ENCODE peak calls at places on chromosomes 11 and 22, in four cellular contexts. P is Peyer's patch, L is upper lobe of left lung, D is transverse colon. E is an unnamed sample.
A peak's percentile ranks its signal among the peaks of the same experiment; 100 is the strongest.

GRCh38 chr11:12599408-12600143 is 74.6 kb upstream of the TEAD1 start:
- DNase-seq in P (no peak), L (peak; percentile 94), D (peak; percentile 24), E (peak; percentile 36)

GRCh38 chr11:73637012-73637411 is 9.4 kb upstream of the PLEKHB1 start:
- DNase-seq in P (no peak), D (no peak), L (no peak), E (no peak)

GRCh38 chr11:70026726-70027125 is 51.4 kb upstream of the ANO1 start:
- DNase-seq in D (no peak), L (no peak), P (no peak), E (no peak)

GRCh38 chr11:37343279-37343678 is 745.2 kb upstream of the RAG2 start:
- DNase-seq in L (no peak), P (no peak), D (no peak), E (no peak)

GRCh38 chr11:130145975-130146776 is 13.4 kb upstream of the ST14 start:
- DNase-seq in P (no peak), D (peak; percentile 88), L (peak; percentile 92), E (no peak)

GRCh38 chr22:17366830-17367229 is 2.4 kb upstream of the CECR2 start:
- DNase-seq in P (peak; percentile 25), L (no peak), D (peak; percentile 17), E (peak; percentile 63)

GRCh38 chr11:105802390-105802789 is 192.5 kb downstream of the GRIA4 start:
- DNase-seq in P (no peak), L (no peak), D (no peak), E (no peak)

GRCh38 chr11:101620026-101620425 is 36.2 kb upstream of the TRPC6 start:
- DNase-seq in L (no peak), P (no peak), D (no peak), E (no peak)

GRCh38 chr22:40982482-40983385 is 31.6 kb downstream of the RBX1 start:
- DNase-seq in L (no peak), P (peak; percentile 61), D (no peak), E (no peak)

GRCh38 chr22:49833340-49834007 is 5.8 kb upstream of the BRD1 start:
- DNase-seq in L (peak; percentile 89), D (no peak), P (no peak), E (no peak)

GRCh38 chr11:121321614-121322243 is 29.2 kb downstream of the SC5D start:
- DNase-seq in D (peak; percentile 49), L (peak; percentile 37), P (peak; percentile 18), E (no peak)

GRCh38 chr22:27843441-27843840 is 41.9 kb upstream of the MN1 start:
- DNase-seq in D (no peak), L (peak; percentile 17), P (peak; percentile 5), E (no peak)

GRCh38 chr11:130165601-130166456 is 6.2 kb downstream of the ST14 start:
- DNase-seq in P (peak; percentile 66), L (peak; percentile 66), D (peak; percentile 56), E (no peak)

GRCh38 chr22:41308544-41308947 is 7.2 kb downstream of the ZC3H7B start:
- DNase-seq in D (peak; percentile 40), L (no peak), P (no peak), E (peak; percentile 8)

GRCh38 chr11:118622376-118623290 is 15.2 kb downstream of the PHLDB1 start:
- DNase-seq in D (no peak), L (peak; percentile 82), P (no peak), E (peak; percentile 93)

GRCh38 chr22:40757071-40757470 is 62.1 kb downstream of the SLC25A17 start:
- DNase-seq in D (no peak), L (no peak), P (no peak), E (no peak)

GRCh38 chr22:37848587-37849088 is 581 bp upstream of the EIF3L start:
- DNase-seq in P (no peak), L (no peak), D (no peak), E (no peak)

GRCh38 chr11:24312464-24313238 is 184.2 kb upstream of the LUZP2 start:
- DNase-seq in L (no peak), D (no peak), P (no peak), E (no peak)

GRCh38 chr22:36922752-36923457 is 9.5 kb downstream of the CSF2RB start:
- DNase-seq in L (no peak), D (no peak), P (no peak), E (no peak)

GRCh38 chr11:64523456-64524187 is 67.4 kb upstream of the SLC22A12 start:
- DNase-seq in D (no peak), P (no peak), L (no peak), E (no peak)

GRCh38 chr11:35946766-35947165 is 2.9 kb downstream of the LDLRAD3 start:
- DNase-seq in P (no peak), L (no peak), D (no peak), E (no peak)

GRCh38 chr22:41799486-41800347 is 762 bp upstream of the CCDC134 start:
- DNase-seq in P (no peak), D (peak; percentile 29), L (peak; percentile 28), E (peak; percentile 48)

GRCh38 chr22:30822216-30823014 is 127.7 kb downstream of the OSBP2 start:
- DNase-seq in D (no peak), L (no peak), P (no peak), E (no peak)

GRCh38 chr11:118277312-118277711 is 13.2 kb upstream of the MPZL2 start:
- DNase-seq in P (no peak), D (no peak), L (peak; percentile 54), E (no peak)

GRCh38 chr22:41911292-41911611 is 3.6 kb downstream of the SHISA8 start:
- DNase-seq in L (no peak), D (no peak), P (no peak), E (no peak)

GRCh38 chr22:32830473-32830872 is 29.0 kb downstream of the TIMP3 start:
- DNase-seq in P (no peak), D (no peak), L (peak; percentile 47), E (no peak)

GRCh38 chr11:32893947-32894827 is 1.6 kb downstream of the QSER1 start:
- DNase-seq in D (peak; percentile 41), L (peak; percentile 61), P (no peak), E (no peak)

GRCh38 chr11:19116315-19116970 is 525 bp upstream of the ZDHHC13 start:
- DNase-seq in P (peak; percentile 15), D (no peak), L (no peak), E (no peak)

GRCh38 chr11:61912991-61913698 is 4.2 kb downstream of the RAB3IL1 start:
- DNase-seq in D (no peak), L (peak; percentile 19), P (no peak), E (peak; percentile 8)

GRCh38 chr11:120119121-120119520 is 18.8 kb downstream of the TRIM29 start:
- DNase-seq in L (no peak), D (no peak), P (no peak), E (no peak)

GRCh38 chr11:120117991-120118390 is 19.9 kb downstream of the TRIM29 start:
- DNase-seq in P (no peak), L (no peak), D (no peak), E (no peak)

GRCh38 chr11:120112174-120112796 is 25.6 kb downstream of the TRIM29 start:
- DNase-seq in P (no peak), D (no peak), L (no peak), E (no peak)

GRCh38 chr11:120116966-120117365 is 20.9 kb downstream of the TRIM29 start:
- DNase-seq in P (no peak), D (no peak), L (no peak), E (no peak)

DNA sequence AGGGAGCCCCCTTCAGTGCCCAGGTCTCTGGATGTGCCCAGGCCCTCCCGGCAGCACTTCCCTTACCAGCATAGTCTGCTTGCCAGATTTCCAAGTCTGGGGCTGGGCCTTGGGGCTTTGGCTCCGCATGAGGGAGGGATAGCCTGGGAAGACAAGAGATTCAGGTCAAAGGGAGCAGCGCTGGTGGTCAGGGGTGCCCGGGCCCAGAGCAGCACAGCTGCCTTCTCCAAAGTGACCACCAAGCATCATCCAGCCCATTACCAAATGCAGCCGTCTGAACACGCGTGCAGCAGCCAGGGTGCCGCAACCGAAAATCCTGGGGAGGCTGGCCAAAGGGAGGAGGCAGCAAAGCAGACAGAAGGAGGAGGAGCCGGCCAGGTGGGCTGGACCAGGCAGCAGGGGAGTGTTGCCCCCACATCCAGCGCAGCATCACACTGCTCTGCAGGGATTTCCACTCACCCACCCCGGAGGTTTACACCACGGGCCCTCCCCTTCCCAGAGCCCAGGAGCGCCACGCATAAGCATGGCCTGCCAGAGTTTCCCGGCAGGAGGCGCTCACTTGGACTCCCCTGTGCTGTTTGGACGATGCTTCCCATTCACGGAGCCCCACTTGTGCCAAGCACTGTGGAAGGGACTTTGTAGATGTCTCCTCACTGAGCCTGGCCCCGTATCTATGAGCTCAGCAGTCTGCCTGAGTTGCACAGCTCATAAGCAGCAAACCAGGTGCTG is 22.5 kb downstream of the TRIM29 start:
- DNase-seq in D (no peak), P (no peak), L (no peak), E (no peak)
- H3K27me3 ChIP-seq in D (no peaks in the 10 kb centered on the region), P (no peaks in the 10 kb centered on the region), L (no peaks in the 10 kb centered on the region), E (no peaks in the 10 kb centered on the region)

GRCh38 chr11:98068251-98068650 is 952.5 kb upstream of the CNTN5 start:
- DNase-seq in D (no peak), P (no peak), L (no peak), E (no peak)
- TF ChIP-seq POLR2A in D (no peak), P (no peak), L (no peak), E (no peak)

DNA sequence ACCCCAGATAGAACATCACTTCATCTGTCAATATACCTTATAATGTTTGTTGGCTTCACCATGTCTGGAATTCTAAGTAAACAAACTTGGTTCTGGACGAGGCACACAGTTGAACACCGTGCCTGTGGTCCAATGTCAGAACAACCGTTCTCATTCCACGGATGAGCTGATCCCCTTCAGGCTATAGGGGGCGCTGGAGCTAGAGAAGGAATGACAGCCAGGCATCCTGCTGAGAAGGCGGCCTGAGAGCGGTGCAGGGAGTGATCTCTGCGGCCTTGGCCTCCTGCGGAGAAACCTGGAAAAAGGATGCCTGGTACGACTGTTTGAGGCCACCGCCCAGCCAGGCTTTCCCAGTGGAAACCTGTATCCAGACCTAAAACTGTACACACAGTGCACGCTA is 48.7 kb downstream of the FDX1 start:
- DNase-seq in P (no peak), D (no peak), L (no peak), E (no peak)
- TF ChIP-seq CTCF in P (no peak), D (no peak), L (no peak), E (no peak)

DNA sequence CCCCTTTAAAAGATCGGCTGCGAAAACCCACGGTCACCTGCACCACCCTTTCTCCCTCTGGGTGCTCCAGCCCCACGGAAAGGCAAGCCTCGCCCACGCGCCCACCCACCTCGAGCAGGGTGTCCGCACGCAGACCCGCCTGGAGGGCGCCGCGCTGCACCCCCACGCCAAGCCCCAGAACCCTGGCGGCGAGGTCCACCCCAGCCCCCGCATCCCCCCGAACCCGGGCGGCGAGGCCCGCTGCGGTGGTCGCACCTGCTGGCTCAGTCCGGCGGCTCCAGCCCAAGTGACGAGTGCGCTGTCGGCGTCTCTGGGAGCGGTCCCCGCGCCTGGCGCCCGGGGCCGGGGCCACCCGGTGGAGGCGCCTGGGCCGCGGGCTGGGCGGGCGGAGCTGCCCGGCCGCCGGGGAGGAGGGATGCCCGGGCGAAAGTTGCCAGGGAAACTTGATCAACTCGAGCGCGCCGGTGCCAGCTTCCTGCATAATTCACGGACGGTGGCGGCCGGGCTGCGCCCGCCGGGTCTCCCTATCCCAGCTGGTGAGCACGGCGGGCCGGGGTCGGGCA is 1.1 kb downstream of the SHANK2 start:
- DNase-seq in L (peak; percentile 25), D (peak; percentile 25), P (no peak), E (no peak)
- H3K27me3 ChIP-seq in L (peaks cover 25% of the 10 kb centered on the region), D (peaks cover 56% of the 10 kb centered on the region), P (no peaks in the 10 kb centered on the region), E (peaks cover 65% of the 10 kb centered on the region)

GRCh38 chr11:46381046-46381835 is at the start of gene MDK:
- DNase-seq in D (peak; percentile 39), P (no peak), L (no peak), E (no peak)
- TF ChIP-seq POLR2A in D (no peak), P (no peak), L (no peak), E (no peak)